ENCODE peak calls at places on chromosomes 13 and 19, in six cellular contexts. A, W, G, J, S and K are unnamed samples.
A peak's percentile ranks its signal among the peaks of the same experiment; 100 is the strongest.

GRCh38 chr13:80630685-80631121 is 289.8 kb upstream of the SPRY2 start:
- DNase-seq in A (no peak), W (no peak), G (no peak), J (no peak), S (no peak), K (no peak)

GRCh38 chr19:31528261-31528660 is 179.0 kb upstream of the TSHZ3 start:
- DNase-seq in A (no peak), W (no peak), G (no peak), J (no peak), S (no peak), K (no peak)

GRCh38 chr13:34020388-34020787 is 202.4 kb downstream of the RFC3 start:
- DNase-seq in A (no peak), W (no peak), G (no peak), J (no peak), S (no peak), K (no peak)

GRCh38 chr13:23850134-23850533 is 39.1 kb downstream of the MIPEP start:
- DNase-seq in A (no peak), W (no peak), G (no peak), J (no peak), S (no peak), K (no peak)

GRCh38 chr13:61728468-61728867 is 312.8 kb upstream of the PCDH20 start:
- DNase-seq in A (no peak), W (no peak), G (no peak), J (no peak), S (no peak), K (no peak)

GRCh38 chr13:21344662-21345176 is 114.4 kb downstream of the ZDHHC20 start:
- DNase-seq in A (no peak), W (no peak), G (no peak), J (no peak), S (no peak), K (no peak)

GRCh38 chr13:113297370-113297871 is 382 bp downstream of the LAMP1 start:
- DNase-seq in A (no peak), W (peak; percentile 63), G (peak; percentile 33), J (no peak), S (no peak), K (no peak)

GRCh38 chr13:101289764-101290163 is 126.5 kb downstream of the NALCN start:
- DNase-seq in A (no peak), W (no peak), G (peak; percentile 59), J (peak; percentile 5), S (peak; percentile 67), K (no peak)

GRCh38 chr19:49497047-49497789 is 984 bp downstream of the RPS11 start:
- DNase-seq in A (no peak), W (peak; percentile 78), G (no peak), J (peak; percentile 11), S (peak; percentile 10), K (no peak)

GRCh38 chr13:44768233-44768632 is 192.1 kb upstream of the TSC22D1 start:
- DNase-seq in A (no peak), W (no peak), G (no peak), J (no peak), S (no peak), K (no peak)

GRCh38 chr13:113407103-113407530 is 43.2 kb upstream of the GRTP1 start:
- DNase-seq in A (no peak), W (no peak), G (no peak), J (no peak), S (no peak), K (no peak)

GRCh38 chr13:43383488-43384165 is 360.2 kb downstream of the DNAJC15 start:
- DNase-seq in A (no peak), W (no peak), G (no peak), J (no peak), S (no peak), K (no peak)

GRCh38 chr13:49553888-49554287 is 31.5 kb downstream of the RCBTB1 start:
- DNase-seq in A (no peak), W (no peak), G (no peak), J (no peak), S (no peak), K (no peak)

GRCh38 chr13:98970293-98970692 is 7.6 kb downstream of the DOCK9 start:
- DNase-seq in A (no peak), W (no peak), G (no peak), J (no peak), S (no peak), K (no peak)

GRCh38 chr19:572891-573825 is 762 bp downstream of the BSG start:
- DNase-seq in A (peak; percentile 23), W (no peak), G (peak; percentile 46), J (no peak), S (no peak), K (peak; percentile 59)

GRCh38 chr19:8429826-8430225 is 14.9 kb upstream of the HNRNPM start:
- DNase-seq in A (no peak), W (no peak), G (no peak), J (no peak), S (no peak), K (no peak)

GRCh38 chr19:45716314-45717130 is 14.2 kb downstream of the FBXO46 start:
- DNase-seq in A (no peak), W (no peak), G (no peak), J (no peak), S (no peak), K (no peak)

GRCh38 chr19:3346677-3347353 is 19.6 kb upstream of the NFIC start:
- DNase-seq in A (no peak), W (no peak), G (no peak), J (peak; percentile 84), S (no peak), K (no peak)

GRCh38 chr19:12156254-12157058 is at the start of gene ZNF625:
- DNase-seq in A (peak; percentile 79), W (peak; percentile 19), G (peak; percentile 86), J (peak; percentile 83), S (peak; percentile 79), K (peak; percentile 79)

GRCh38 chr19:49157445-49158224 is at the start of gene TRPM4:
- DNase-seq in A (peak; percentile 85), W (no peak), G (peak; percentile 91), J (peak; percentile 70), S (peak; percentile 83), K (peak; percentile 93)

GRCh38 chr19:50875795-50876422 is 2.7 kb downstream of the KLK2 start:
- DNase-seq in A (no peak), W (no peak), G (no peak), J (no peak), S (no peak), K (no peak)

GRCh38 chr19:6718741-6719539 is 1.5 kb downstream of the C3 start:
- DNase-seq in A (no peak), W (no peak), G (no peak), J (peak; percentile 58), S (no peak), K (no peak)

GRCh38 chr13:33953203-33953602 is 135.3 kb downstream of the RFC3 start:
- DNase-seq in A (no peak), W (no peak), G (no peak), J (no peak), S (no peak), K (no peak)

GRCh38 chr13:23696610-23697009 is 126.4 kb downstream of the TNFRSF19 start:
- DNase-seq in A (no peak), W (no peak), G (no peak), J (no peak), S (no peak), K (no peak)

GRCh38 chr19:10163557-10163956 is 31.2 kb downstream of the DNMT1 start:
- DNase-seq in A (no peak), W (no peak), G (no peak), J (no peak), S (no peak), K (no peak)

GRCh38 chr13:100300213-100300612 is 211.3 kb downstream of the PCCA start:
- DNase-seq in A (no peak), W (no peak), G (no peak), J (no peak), S (no peak), K (no peak)